ENCODE peak calls at places on chromosomes 5 and 9, in five cellular contexts. D is cardiac fibroblast, I is suprapubic skin, O is left ventricle myocardium inferior, G is colonic mucosa. Y is an unnamed sample.

GRCh38 chr5:5344051-5344571 is 78.4 kb upstream of the ICE1 start:
- DNase-seq in D (peak), I (no peak), O (no peak), G (no peak), Y (no peak)

GRCh38 chr9:134642385-134643181 is 980 bp downstream of the COL5A1 start:
- DNase-seq in D (peak), I (peak), O (peak), G (peak), Y (peak)

GRCh38 chr5:150567031-150567680 is 59.2 kb downstream of the NDST1 start:
- DNase-seq in D (peak), I (no peak), O (no peak), G (no peak), Y (no peak)

GRCh38 chr9:137492464-137493162 is 33.5 kb upstream of the NSMF start:
- DNase-seq in D (no peak), I (no peak), O (no peak), G (peak), Y (no peak)

GRCh38 chr9:20353529-20353928 is 268.8 kb downstream of the MLLT3 start:
- DNase-seq in D (no peak), I (no peak), O (no peak), G (no peak), Y (no peak)

GRCh38 chr9:114677418-114677817 is 4.6 kb downstream of the TEX48 start:
- DNase-seq in D (peak), I (no peak), O (no peak), G (no peak), Y (no peak)

GRCh38 chr9:83379045-83379444 is 159.2 kb downstream of the FRMD3 start:
- DNase-seq in D (no peak), I (no peak), O (no peak), G (no peak), Y (no peak)

GRCh38 chr9:16254674-16255073 is 615.8 kb downstream of the BNC2 start:
- DNase-seq in D (no peak), I (no peak), O (no peak), G (no peak), Y (no peak)

GRCh38 chr9:129823163-129823933 is 588 bp downstream of the TOR1A start:
- DNase-seq in D (peak), I (no peak), O (no peak), G (no peak), Y (no peak)

GRCh38 chr9:3385871-3386270 is 139.9 kb downstream of the RFX3 start:
- DNase-seq in D (no peak), I (no peak), O (no peak), G (no peak), Y (no peak)

GRCh38 chr5:111584651-111585050 is 72.3 kb upstream of the STARD4 start:
- DNase-seq in D (peak), I (no peak), O (no peak), G (no peak), Y (no peak)

GRCh38 chr5:35247645-35248034 is 17.4 kb upstream of the PRLR start:
- DNase-seq in D (peak), I (no peak), O (no peak), G (no peak), Y (no peak)

GRCh38 chr9:85451680-85452079 is 290.1 kb downstream of the AGTPBP1 start:
- DNase-seq in D (no peak), I (no peak), O (no peak), G (no peak), Y (no peak)

GRCh38 chr9:117528225-117528624 is 113.4 kb upstream of the ASTN2 start:
- DNase-seq in D (no peak), I (no peak), O (no peak), G (no peak), Y (no peak)

GRCh38 chr5:124661317-124662141 is 84.9 kb downstream of the ZNF608 start:
- DNase-seq in D (peak), I (no peak), O (no peak), G (peak), Y (no peak)

DNA sequence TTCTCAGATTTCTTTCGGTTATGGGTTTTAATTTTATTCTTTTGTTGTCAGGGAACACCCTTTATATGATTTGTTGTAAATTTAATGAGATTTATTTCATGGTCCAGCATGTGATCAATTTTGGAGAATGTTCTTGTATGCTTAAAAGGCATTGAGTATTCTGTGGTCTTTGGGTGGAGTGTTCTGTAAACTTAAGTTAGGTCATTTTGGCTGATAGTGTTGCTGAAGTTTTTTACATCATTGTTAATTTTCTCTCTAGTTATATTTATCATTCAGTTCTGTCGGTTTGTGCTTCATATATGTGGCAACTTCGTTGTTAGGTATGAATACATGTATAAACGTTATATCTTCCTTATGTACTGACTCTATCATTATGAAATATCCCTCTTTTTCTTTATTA is 55.5 kb downstream of the NIPBL start:
- DNase-seq in D (no peak), I (no peak), O (no peak), G (no peak), Y (no peak)
- TF ChIP-seq CTCF in D (no peak), I (no peak), O (no peak), G (no peak), Y (no peak)

GRCh38 chr9:106970219-106970975 is 107.4 kb downstream of the ZNF462 start:
- DNase-seq in D (no peak), I (no peak), O (no peak), G (no peak), Y (no peak)
- H3K4me3 ChIP-seq in D (no peak), I (no peak), O (no peak), G (no peak), Y (no peak)

DNA sequence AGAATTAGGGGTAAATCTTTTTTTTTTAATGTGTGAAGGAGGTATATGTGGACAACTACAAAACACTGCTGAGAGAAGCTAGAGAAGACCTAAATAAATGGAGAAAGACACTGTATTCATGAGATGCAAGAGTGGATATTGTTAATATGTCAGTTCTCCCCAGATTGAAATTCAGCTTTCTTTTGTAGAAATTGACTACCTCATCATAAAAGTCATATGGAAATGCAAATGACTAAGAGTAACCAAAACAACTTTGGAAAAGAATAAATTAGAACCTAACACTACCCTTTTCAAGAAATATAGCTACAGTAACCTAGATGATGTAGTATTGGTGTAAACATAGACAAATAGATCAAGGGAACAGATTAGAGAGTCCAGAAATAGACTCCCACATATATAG is 400.7 kb downstream of the ADGRV1 start:
- DNase-seq in D (no peak), I (no peak), O (no peak), G (no peak), Y (no peak)
- TF ChIP-seq CTCF in D (no peak), I (no peak), O (no peak), G (no peak), Y (no peak)

DNA sequence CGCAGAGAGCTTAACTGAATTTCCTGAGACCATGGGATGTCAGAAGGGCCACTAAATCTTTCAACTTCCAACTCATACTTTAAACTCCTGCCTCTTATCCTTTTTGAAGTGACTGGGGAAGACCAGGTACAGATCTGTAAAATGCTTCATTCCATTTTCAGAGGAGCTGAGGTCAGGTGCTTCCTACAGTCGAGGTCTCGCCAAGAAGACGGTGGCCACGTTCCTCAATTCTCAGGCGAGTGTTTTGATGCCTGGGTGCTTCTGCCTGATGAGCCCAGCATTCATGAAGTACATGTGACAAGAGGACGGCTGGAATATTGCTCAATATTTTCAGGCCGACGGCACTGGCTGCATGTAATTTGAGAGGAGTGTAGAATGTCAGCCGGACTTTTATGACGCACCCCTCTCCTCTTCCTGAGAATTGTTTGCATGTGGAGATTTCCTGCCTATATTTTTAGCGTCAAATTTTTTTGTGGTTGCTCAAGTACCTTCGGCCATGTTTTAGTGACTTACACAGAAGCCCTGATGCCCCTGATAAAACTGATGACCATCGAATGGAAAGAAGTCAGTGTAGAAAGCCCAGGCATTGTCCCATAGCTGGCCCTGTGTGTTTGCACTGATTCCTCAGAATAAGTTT is 38.8 kb upstream of the GLRX start:
- DNase-seq in D (peak), I (peak), O (peak), G (peak), Y (peak)
- H3K4me3 ChIP-seq in D (no peak), I (no peak), O (no peak), G (no peak), Y (no peak)

DNA sequence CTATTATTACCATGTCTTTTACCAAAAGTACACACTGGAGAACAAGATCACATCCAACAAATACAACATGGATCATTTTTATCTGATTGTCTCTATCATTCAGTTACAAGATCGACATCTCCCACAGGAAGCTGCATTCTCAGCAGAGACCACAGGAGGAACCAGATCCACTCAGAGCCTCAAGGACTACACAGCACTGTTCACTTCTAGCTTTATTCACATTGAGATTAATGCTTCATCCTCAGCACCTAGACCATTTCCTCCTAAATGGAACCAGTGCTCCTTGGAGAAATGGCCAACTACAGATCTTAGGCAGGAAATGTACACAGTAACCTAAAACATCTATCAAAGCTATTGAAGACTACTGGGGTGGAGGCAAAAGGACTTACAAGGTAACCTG is 13.3 kb upstream of the C5orf15 start:
- DNase-seq in D (no peak), I (no peak), O (no peak), G (no peak), Y (no peak)
- TF ChIP-seq CTCF in D (no peak), I (no peak), O (no peak), G (no peak), Y (no peak)

GRCh38 chr5:135887881-135888614 is 7.6 kb downstream of the IL9 start:
- DNase-seq in D (peak), I (peak), O (no peak), G (no peak), Y (no peak)

GRCh38 chr5:135887447-135887864 is 8.2 kb downstream of the IL9 start:
- DNase-seq in D (peak), I (peak), O (no peak), G (peak), Y (peak)

GRCh38 chr5:135885031-135885430 is 10.6 kb downstream of the IL9 start:
- DNase-seq in D (no peak), I (peak), O (no peak), G (no peak), Y (peak)

GRCh38 chr5:135883441-135883840 is 12.2 kb downstream of the IL9 start:
- DNase-seq in D (no peak), I (peak), O (no peak), G (no peak), Y (peak)

DNA sequence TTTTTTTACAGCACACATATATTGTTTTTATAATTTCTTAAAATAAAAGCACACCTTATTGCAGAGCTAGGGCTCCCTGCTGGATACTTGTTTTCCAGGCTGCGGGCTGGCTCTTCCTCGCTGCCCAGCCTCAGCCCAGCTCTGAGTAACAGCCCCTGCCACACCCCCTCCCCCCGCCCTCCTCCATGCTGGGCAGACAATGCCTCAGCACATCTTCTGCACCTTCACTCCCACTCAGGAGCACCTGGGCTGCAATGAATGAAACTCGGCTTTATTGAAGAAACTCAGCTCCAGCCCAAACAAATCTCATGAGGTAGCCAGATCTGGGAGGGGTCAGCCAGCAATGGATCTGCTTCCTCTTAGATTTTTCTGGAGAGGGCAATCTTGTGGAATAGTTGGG is 9.5 kb downstream of the IL9 start:
- DNase-seq in D (no peak), I (peak), O (no peak), G (no peak), Y (no peak)
- H3K4me3 ChIP-seq in D (no peak), I (no peak), O (no peak), G (no peak), Y (no peak)

DNA sequence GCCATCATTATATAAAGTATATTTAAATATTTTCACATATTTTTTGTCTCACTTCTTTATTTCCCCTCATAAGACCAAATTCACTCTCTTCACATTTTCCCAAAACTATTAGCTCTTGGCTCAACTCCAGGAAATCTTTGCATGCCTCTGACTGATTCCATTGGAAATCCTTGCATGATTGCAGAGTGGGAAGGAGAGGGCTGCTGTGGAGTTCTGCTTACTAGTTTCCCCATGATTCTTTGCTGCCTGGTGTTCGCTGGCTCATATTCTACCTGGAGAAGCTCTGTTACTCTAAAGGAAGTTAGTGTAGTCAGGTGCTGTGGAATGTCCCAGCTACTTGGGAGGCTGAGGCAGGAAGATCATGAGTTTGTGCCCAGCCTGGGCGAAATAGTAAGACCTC is 41.9 kb downstream of the LIX1 start:
- DNase-seq in D (peak), I (no peak), O (no peak), G (no peak), Y (no peak)
- TF ChIP-seq CTCF in D (no peak), I (no peak), O (no peak), G (no peak), Y (no peak)

GRCh38 chr5:180313677-180314076 is 21.8 kb upstream of the MAPK9 start:
- DNase-seq in D (no peak), I (no peak), O (peak), G (peak), Y (no peak)
- H3K4me3 ChIP-seq in D (no peak), I (no peak), O (no peak), G (peak), Y (no peak)

Y was measured in right atrium auricular region.